ENCODE peak calls at places on chromosomes 13 and 19, in seven cellular contexts. M is colonic mucosa, L is suprapubic skin, K is DND-41, W is mucosa of descending colon, Q is HCT116, D is ascending aorta. A is an unnamed sample.

GRCh38 chr19:34669305-34669704 is 7.7 kb downstream of the SCGB2B2 start:
- DNase-seq in Q (no peak), W (no peak), D (no peak), L (no peak), K (no peak), M (no peak), A (no peak)

GRCh38 chr13:32170841-32171240 is 139.3 kb downstream of the FRY start:
- DNase-seq in D (no peak), L (no peak), Q (no peak), K (no peak), M (no peak), W (no peak), A (no peak)

GRCh38 chr13:114140909-114141255 is 8.5 kb upstream of the RASA3 start:
- DNase-seq in M (no peak), D (no peak), L (no peak), W (peak; percentile 38), Q (no peak), K (no peak), A (no peak)

GRCh38 chr19:27974082-27974513 is 1238.9 kb downstream of the UQCRFS1 start:
- DNase-seq in Q (no peak), L (no peak), D (no peak), K (peak; percentile 38), W (peak; percentile 36), M (peak; percentile 24), A (no peak)

GRCh38 chr13:26508885-26509284 is 48.6 kb upstream of the WASF3 start:
- DNase-seq in L (peak; percentile 92), Q (no peak), D (no peak), M (peak; percentile 41), K (no peak), W (peak; percentile 45), A (no peak)

GRCh38 chr13:20136781-20137703 is 23.8 kb downstream of the GJA3 start:
- DNase-seq in Q (no peak), W (peak; percentile 80), L (no peak), K (no peak), D (no peak), M (peak; percentile 68), A (no peak)

GRCh38 chr19:51166846-51167490 is 24.9 kb downstream of the SIGLEC7 start:
- DNase-seq in W (no peak), K (no peak), Q (no peak), L (no peak), M (peak; percentile 31), D (no peak), A (no peak)

GRCh38 chr13:30615851-30616311 is 1.8 kb upstream of the USPL1 start:
- DNase-seq in M (no peak), W (no peak), L (no peak), D (no peak), Q (no peak), K (no peak), A (no peak)

GRCh38 chr19:575527-576506 is 3.4 kb downstream of the BSG start:
- DNase-seq in L (peak; percentile 61), K (no peak), D (no peak), W (peak; percentile 34), M (no peak), Q (no peak), A (no peak)

GRCh38 chr19:30006206-30006605 is 64.2 kb downstream of the URI1 start:
- DNase-seq in W (no peak), L (no peak), Q (no peak), K (no peak), M (no peak), D (no peak), A (no peak)
- TF ChIP-seq CTCF in W (no peak), L (no peak), Q (no peak), K (no peak), M (no peak), D (no peak), A (no peak)

GRCh38 chr13:48318714-48319457 is 15.3 kb downstream of the RB1 start:
- DNase-seq in L (peak; percentile 72), K (no peak), D (no peak), W (peak; percentile 41), M (peak; percentile 52), Q (no peak), A (no peak)

GRCh38 chr13:48319458-48320395 is 16.2 kb downstream of the RB1 start:
- DNase-seq in D (no peak), M (peak; percentile 38), W (peak; percentile 37), L (no peak), K (no peak), Q (no peak), A (no peak)

GRCh38 chr13:48320396-48320790 is 16.8 kb downstream of the RB1 start:
- DNase-seq in D (no peak), M (no peak), L (no peak), W (no peak), K (no peak), Q (no peak), A (no peak)

GRCh38 chr13:48322294-48322693 is 18.7 kb downstream of the RB1 start:
- DNase-seq in K (no peak), Q (no peak), L (no peak), W (no peak), D (no peak), M (no peak), A (no peak)

GRCh38 chr13:48320906-48321510 is 17.5 kb downstream of the RB1 start:
- DNase-seq in Q (no peak), W (peak; percentile 31), L (no peak), M (no peak), D (no peak), K (no peak), A (no peak)
- H3K9me3 ChIP-seq in Q (no peaks in the 10 kb centered on the region), W (no peaks in the 10 kb centered on the region), L (no peaks in the 10 kb centered on the region), M (no peaks in the 10 kb centered on the region), D (peaks cover 14% of the 10 kb centered on the region), K (peaks cover 48% of the 10 kb centered on the region), A (peaks cover 5% of the 10 kb centered on the region)

DNA sequence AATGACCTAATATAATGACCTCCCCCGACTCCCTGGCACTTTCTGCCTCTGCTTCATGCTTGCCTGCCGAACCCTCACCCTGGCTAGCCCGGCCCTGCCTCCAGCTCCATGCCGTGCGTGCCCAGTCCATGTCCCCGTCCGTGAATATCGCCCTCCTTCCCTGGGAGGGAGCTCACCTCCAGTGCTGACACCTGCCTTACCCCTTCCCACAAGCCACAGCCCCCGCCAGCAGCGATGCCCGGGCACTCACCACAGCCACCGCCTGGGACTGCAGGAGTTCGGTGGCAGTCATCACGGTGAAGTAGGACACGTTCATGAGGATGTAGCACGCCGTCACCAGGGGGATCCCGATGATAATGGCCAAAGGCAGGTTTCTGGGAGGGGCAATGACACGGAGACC is 10.0 kb downstream of the SLC7A9 start:
- DNase-seq in L (no peak), W (no peak), M (no peak), Q (no peak), D (no peak), K (no peak), A (no peak)
- TF ChIP-seq CTCF in L (no peak), W (no peak), M (no peak), Q (no peak), D (no peak), K (no peak), A (no peak)

GRCh38 chr19:8849232-8849631 is 17.1 kb downstream of the MBD3L1 start:
- DNase-seq in L (no peak), W (no peak), D (no peak), K (no peak), M (no peak), Q (no peak), A (no peak)

GRCh38 chr19:8846819-8847218 is 14.6 kb downstream of the MBD3L1 start:
- DNase-seq in L (no peak), Q (no peak), M (no peak), K (no peak), W (no peak), D (no peak), A (no peak)

DNA sequence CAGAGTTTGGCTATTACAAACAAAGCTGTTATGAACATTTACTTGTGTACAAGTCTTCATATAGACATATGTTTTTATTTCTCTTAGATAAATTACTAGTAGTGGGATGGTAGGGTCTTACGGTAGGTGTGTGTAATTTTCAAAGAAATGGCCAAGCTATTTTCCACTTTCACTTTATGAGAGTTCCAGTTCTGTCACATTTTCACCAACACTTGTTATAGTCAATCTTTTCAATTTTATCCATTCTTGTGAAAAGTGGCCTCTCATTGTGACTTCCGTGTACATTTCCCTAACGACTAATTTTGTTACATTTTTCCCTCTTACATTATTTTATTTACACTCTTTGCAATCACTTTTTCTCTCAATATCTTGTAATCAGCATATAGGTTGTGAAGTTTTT is 18.3 kb downstream of the MBD3L1 start:
- DNase-seq in L (no peak), M (no peak), D (no peak), Q (no peak), W (no peak), K (no peak), A (no peak)
- H3K9me3 ChIP-seq in L (peaks cover 4% of the 10 kb centered on the region), M (no peaks in the 10 kb centered on the region), D (no peaks in the 10 kb centered on the region), Q (no peaks in the 10 kb centered on the region), W (no peaks in the 10 kb centered on the region), K (peaks cover 3% of the 10 kb centered on the region), A (no peaks in the 10 kb centered on the region)